ENCODE peak calls at places on chromosome 9, in four cellular contexts. B is neuronal stem cell, X is H1, Y is H9. D is an unnamed sample.

GRCh38 chr9:89716559-89716958 is 111.7 kb downstream of the GADD45G start:
- DNase-seq in B (no peak), X (no peak), Y (no peak), D (no peak)

GRCh38 chr9:3241290-3241689 is 284.5 kb downstream of the RFX3 start:
- DNase-seq in B (no peak), X (no peak), Y (peak; percentile 32), D (no peak)

GRCh38 chr9:86405086-86405491 is 50.9 kb upstream of the TUT7 start:
- DNase-seq in B (no peak), X (no peak), Y (no peak), D (no peak)

GRCh38 chr9:2502760-2503159 is 118.8 kb upstream of the VLDLR start:
- DNase-seq in B (no peak), X (no peak), Y (no peak), D (peak; percentile 35)

GRCh38 chr9:76371901-76372300 is 22.3 kb downstream of the RFK start:
- DNase-seq in B (no peak), X (no peak), Y (no peak), D (peak; percentile 65)

GRCh38 chr9:13648676-13649075 is 369.2 kb upstream of the MPDZ start:
- DNase-seq in B (no peak), X (no peak), Y (no peak), D (no peak)

GRCh38 chr9:116905131-116905724 is 218.1 kb downstream of the TRIM32 start:
- DNase-seq in B (peak; percentile 20), X (no peak), Y (peak; percentile 34), D (no peak)

GRCh38 chr9:100087218-100087617 is 11.6 kb downstream of the ERP44 start:
- DNase-seq in B (no peak), X (no peak), Y (no peak), D (peak; percentile 65)

GRCh38 chr9:129142536-129142935 is 31.3 kb downstream of the PTPA start:
- DNase-seq in B (no peak), X (no peak), Y (no peak), D (no peak)

GRCh38 chr9:137218754-137219271 is 3.2 kb downstream of the RNF208 start:
- DNase-seq in B (no peak), X (no peak), Y (no peak), D (peak; percentile 34)

GRCh38 chr9:135616621-135617537 is 22.5 kb downstream of the GLT6D1 start:
- DNase-seq in B (no peak), X (no peak), Y (no peak), D (no peak)

GRCh38 chr9:2655411-2655901 is 33.9 kb downstream of the VLDLR start:
- DNase-seq in B (no peak), X (no peak), Y (no peak), D (peak; percentile 96)

GRCh38 chr9:15307523-15307841 is 466 bp upstream of the TTC39B start:
- DNase-seq in B (no peak), X (no peak), Y (no peak), D (no peak)

GRCh38 chr9:19464061-19464763 is 55.4 kb downstream of the ACER2 start:
- DNase-seq in B (no peak), X (no peak), Y (no peak), D (no peak)

GRCh38 chr9:2260401-2261306 is 245.5 kb downstream of the SMARCA2 start:
- DNase-seq in B (no peak), X (no peak), Y (no peak), D (peak; percentile 45)

GRCh38 chr9:110261631-110262030 is 5.3 kb upstream of the TXN start:
- DNase-seq in B (no peak), X (no peak), Y (no peak), D (peak; percentile 30)

GRCh38 chr9:1869843-1870242 is 145.3 kb upstream of the SMARCA2 start:
- DNase-seq in B (peak; percentile 20), X (peak; percentile 49), Y (peak; percentile 55), D (no peak)

GRCh38 chr9:35733109-35733541 is 659 bp downstream of the CREB3 start:
- DNase-seq in B (peak; percentile 41), X (peak; percentile 56), Y (peak; percentile 78), D (peak; percentile 75)

GRCh38 chr9:35729700-35730485 is 2.1 kb downstream of the TLN1 start:
- DNase-seq in B (peak; percentile 31), X (no peak), Y (peak; percentile 56), D (peak; percentile 91)

GRCh38 chr9:35730486-35730854 is 1.5 kb downstream of the TLN1 start:
- DNase-seq in B (no peak), X (no peak), Y (no peak), D (no peak)

GRCh38 chr9:35732185-35733108 is at the start of the genes CREB3 and TLN1:
- DNase-seq in B (peak; percentile 95), X (peak; percentile 90), Y (peak; percentile 97), D (peak; percentile 99)

GRCh38 chr9:35731415-35732184 is 395 bp downstream of the TLN1 start:
- DNase-seq in B (peak; percentile 24), X (no peak), Y (no peak), D (no peak)
- H3K23ac ChIP-seq in B (peak overlapping the region; percentile 37), X (no peak overlapping the region), Y (no peak overlapping the region), D (peak overlapping the region; percentile 100)

GRCh38 chr9:121720992-121721350 is 69.5 kb downstream of the DAB2IP start:
- DNase-seq in B (no peak), X (no peak), Y (no peak), D (no peak)

GRCh38 chr9:121728916-121729315 is 77.5 kb downstream of the DAB2IP start:
- DNase-seq in B (no peak), X (no peak), Y (no peak), D (no peak)

GRCh38 chr9:121727295-121728028 is 76.0 kb downstream of the DAB2IP start:
- DNase-seq in B (no peak), X (no peak), Y (no peak), D (no peak)

GRCh38 chr9:121721770-121722169 is 70.3 kb downstream of the DAB2IP start:
- DNase-seq in B (no peak), X (no peak), Y (no peak), D (peak; percentile 54)

DNA sequence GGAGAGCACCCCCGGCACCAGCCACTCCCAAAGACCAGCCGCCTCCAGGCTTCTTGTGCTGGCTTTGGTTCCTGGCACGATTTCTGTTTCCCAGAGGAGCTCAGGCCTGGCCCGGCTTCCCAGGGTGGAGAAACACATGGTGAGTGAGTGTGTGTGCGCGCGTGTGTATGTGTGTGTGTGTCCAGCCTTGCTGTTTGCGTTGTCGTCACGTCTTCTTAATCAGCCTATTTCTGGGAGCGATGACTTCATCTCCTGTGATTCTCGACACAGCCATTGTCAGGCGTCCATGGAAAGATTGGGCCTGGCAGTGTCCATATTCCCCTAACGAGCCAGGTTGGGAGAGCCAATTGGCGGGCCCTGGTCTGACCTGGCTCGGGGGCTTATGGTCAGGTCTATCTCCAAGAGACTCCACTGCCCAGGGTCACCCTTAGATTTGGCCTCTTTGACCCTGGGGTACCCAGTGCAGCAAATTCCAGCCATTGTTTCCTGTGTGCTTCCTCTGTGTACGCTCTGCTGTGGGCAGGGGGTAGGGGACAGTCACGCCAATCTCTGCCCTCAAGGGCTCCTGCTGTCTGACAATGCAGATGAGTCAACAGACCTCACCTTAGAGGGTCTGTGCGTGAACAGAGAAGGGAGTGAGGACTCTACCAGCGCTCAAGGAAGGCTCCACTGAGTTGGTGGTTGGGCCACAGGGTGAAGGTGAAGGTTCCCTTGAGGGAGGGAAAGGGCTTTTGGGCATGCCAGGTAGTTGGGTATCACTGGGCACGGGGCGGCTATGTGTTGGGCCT is 73.8 kb downstream of the DAB2IP start:
- DNase-seq in B (no peak), X (no peak), Y (no peak), D (peak; percentile 100)
- H4K91ac ChIP-seq in B (no peak overlapping the region), X (no peak overlapping the region), Y (no peak overlapping the region), D (peak overlapping the region; percentile 84)

GRCh38 chr9:126509718-126510117 is 104.0 kb upstream of the LMX1B start:
- DNase-seq in B (no peak), X (no peak), Y (no peak), D (no peak)
- H3K23ac ChIP-seq in B (no peak overlapping the region), X (no peak overlapping the region), Y (no peak overlapping the region), D (no peak overlapping the region)

DNA sequence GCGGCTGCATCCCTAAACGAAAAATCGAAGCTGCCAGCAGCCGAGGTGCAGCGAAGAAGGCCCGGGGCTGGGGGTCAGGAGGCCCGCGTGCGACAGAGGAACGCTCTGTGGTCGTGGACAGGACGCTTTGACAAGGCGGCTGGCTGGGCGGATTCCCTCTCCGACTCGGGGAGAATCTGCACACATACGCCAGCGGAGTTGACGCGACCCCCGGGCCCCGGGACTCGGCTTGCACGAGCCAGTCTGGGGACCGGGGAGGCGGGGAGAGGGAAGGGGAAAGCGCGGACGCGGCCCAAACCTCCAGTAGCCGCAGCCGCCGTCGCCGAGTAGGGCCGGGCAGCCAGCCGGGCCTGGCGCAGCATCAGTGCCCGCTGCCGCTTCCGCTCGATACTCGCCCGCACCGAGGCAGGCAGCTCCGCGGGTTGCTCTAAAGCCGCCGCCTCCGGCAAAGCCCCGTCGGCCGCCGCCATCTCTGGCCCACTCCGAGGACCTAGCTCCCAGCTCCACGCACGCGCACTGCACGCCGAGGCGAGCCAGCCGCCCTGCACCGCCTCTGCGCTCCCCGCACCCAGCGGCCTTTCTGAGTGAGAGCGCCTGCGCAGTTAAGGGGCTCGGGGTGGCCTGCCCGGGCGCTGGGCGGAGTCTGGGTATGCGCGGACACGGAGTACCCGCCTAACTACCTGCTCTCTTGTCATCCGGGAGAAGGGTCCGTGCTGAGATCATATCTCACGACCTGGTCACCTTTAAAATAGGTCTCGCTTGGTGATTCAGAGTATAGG is at the start of gene XPA:
- DNase-seq in B (peak; percentile 94), X (peak; percentile 70), Y (peak; percentile 97), D (peak; percentile 89)
- H4K91ac ChIP-seq in B (no peak within 1 kb of the TSS), X (peak within 1 kb of the TSS; percentile 87), Y (no peak within 1 kb of the TSS), D (no peak within 1 kb of the TSS)

GRCh38 chr9:96022445-96023031 is 147.0 kb downstream of the ERCC6L2 start:
- DNase-seq in B (peak; percentile 36), X (peak; percentile 31), Y (peak; percentile 80), D (no peak)
- H3K23ac ChIP-seq in B (no peak overlapping the region), X (no peak overlapping the region), Y (no peak overlapping the region), D (no peak overlapping the region)

DNA sequence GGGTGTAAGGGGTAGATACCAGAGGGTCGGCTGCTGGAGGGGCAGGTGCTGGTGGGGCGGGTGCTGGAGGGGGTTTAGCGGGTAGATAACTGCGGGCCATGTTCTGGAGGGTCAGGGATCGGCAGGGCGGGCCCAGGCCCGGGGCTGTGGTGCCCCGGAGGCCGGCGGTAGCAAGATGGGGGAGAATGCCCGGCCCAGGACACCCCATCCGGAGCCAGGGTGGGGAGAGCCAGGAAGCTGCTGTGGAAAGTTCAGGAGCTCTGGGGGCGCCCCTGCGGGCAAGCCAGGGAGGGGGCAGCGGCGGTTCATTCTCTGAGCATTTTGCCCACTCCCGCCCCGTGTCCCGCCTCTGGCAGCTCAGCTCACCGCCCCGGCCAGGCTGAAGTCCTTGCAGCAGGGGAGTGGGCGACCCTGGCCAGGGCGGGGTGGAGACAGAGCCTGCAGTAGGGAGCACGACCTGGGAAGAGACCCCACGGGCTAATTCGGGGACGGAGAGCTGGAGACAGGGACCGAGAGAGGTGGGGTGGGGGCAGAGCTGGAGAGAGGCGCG is 538 bp downstream of the PRRT1B start:
- DNase-seq in B (no peak), X (no peak), Y (no peak), D (no peak)
- H4K91ac ChIP-seq in B (no peak overlapping the region), X (no peak overlapping the region), Y (no peak overlapping the region), D (no peak overlapping the region)

GRCh38 chr9:77989909-77990308 is 41.7 kb downstream of the GNAQ start:
- DNase-seq in B (no peak), X (no peak), Y (no peak), D (no peak)
- H3K23ac ChIP-seq in B (no peak overlapping the region), X (no peak overlapping the region), Y (no peak overlapping the region), D (no peak overlapping the region)

D was measured in IMR-90.